ENCODE peak calls at places on chromosome 3, in ten cellular contexts. One of them, this sample, is unnamed.

GRCh38 chr3:194675680-194676079 is 3.7 kb upstream of the LSG1 start:
- DNase-seq in A549: no peak
- DNase-seq in upper lobe of right lung: no peak
- DNase-seq in astrocyte: no peak
- DNase-seq in left lung: no peak
- DNase-seq in fibroblast of mammary gland: peak
- DNase-seq in epithelial cell of esophagus: no peak
- DNase-seq in H1: no peak
- DNase-seq in pancreas: no peak
- DNase-seq in kidney: no peak
- DNase-seq in this sample: no peak

GRCh38 chr3:15646924-15647511 is 45.5 kb downstream of the BTD start:
- DNase-seq in astrocyte: peak
- DNase-seq in fibroblast of mammary gland: peak
- DNase-seq in upper lobe of right lung: no peak
- DNase-seq in A549: peak
- DNase-seq in kidney: peak
- DNase-seq in pancreas: peak
- DNase-seq in left lung: peak
- DNase-seq in epithelial cell of esophagus: peak
- DNase-seq in H1: no peak
- DNase-seq in this sample: peak

GRCh38 chr3:39124876-39125836 is 17.7 kb downstream of the TTC21A start:
- DNase-seq in kidney: peak
- DNase-seq in epithelial cell of esophagus: peak
- DNase-seq in upper lobe of right lung: no peak
- DNase-seq in H1: no peak
- DNase-seq in left lung: no peak
- DNase-seq in A549: peak
- DNase-seq in fibroblast of mammary gland: peak
- DNase-seq in pancreas: no peak
- DNase-seq in astrocyte: no peak
- DNase-seq in this sample: peak

GRCh38 chr3:82058809-82059208 is 297.4 kb upstream of the GBE1 start:
- DNase-seq in astrocyte: no peak
- DNase-seq in left lung: no peak
- DNase-seq in pancreas: no peak
- DNase-seq in kidney: no peak
- DNase-seq in epithelial cell of esophagus: no peak
- DNase-seq in H1: no peak
- DNase-seq in upper lobe of right lung: no peak
- DNase-seq in fibroblast of mammary gland: no peak
- DNase-seq in A549: no peak
- DNase-seq in this sample: no peak

GRCh38 chr3:55405436-55405835 is 81.7 kb downstream of the WNT5A start:
- DNase-seq in pancreas: no peak
- DNase-seq in left lung: no peak
- DNase-seq in astrocyte: no peak
- DNase-seq in upper lobe of right lung: no peak
- DNase-seq in H1: peak
- DNase-seq in A549: peak
- DNase-seq in fibroblast of mammary gland: peak
- DNase-seq in kidney: no peak
- DNase-seq in epithelial cell of esophagus: peak
- DNase-seq in this sample: peak

GRCh38 chr3:114900908-114901307 is 246.2 kb downstream of the ZBTB20 start:
- DNase-seq in astrocyte: no peak
- DNase-seq in pancreas: no peak
- DNase-seq in epithelial cell of esophagus: no peak
- DNase-seq in H1: no peak
- DNase-seq in left lung: no peak
- DNase-seq in A549: no peak
- DNase-seq in kidney: no peak
- DNase-seq in upper lobe of right lung: no peak
- DNase-seq in fibroblast of mammary gland: peak
- DNase-seq in this sample: no peak

GRCh38 chr3:52225452-52226228 is at the start of gene TLR9:
- DNase-seq in kidney: no peak
- DNase-seq in upper lobe of right lung: peak
- DNase-seq in pancreas: no peak
- DNase-seq in left lung: peak
- DNase-seq in astrocyte: no peak
- DNase-seq in A549: no peak
- DNase-seq in H1: peak
- DNase-seq in epithelial cell of esophagus: no peak
- DNase-seq in fibroblast of mammary gland: no peak
- DNase-seq in this sample: no peak

GRCh38 chr3:49132437-49133225 is at the start of gene LAMB2:
- DNase-seq in upper lobe of right lung: peak
- DNase-seq in epithelial cell of esophagus: peak
- DNase-seq in astrocyte: peak
- DNase-seq in fibroblast of mammary gland: peak
- DNase-seq in pancreas: peak
- DNase-seq in A549: peak
- DNase-seq in H1: peak
- DNase-seq in left lung: peak
- DNase-seq in kidney: peak
- DNase-seq in this sample: peak

GRCh38 chr3:97102641-97103040 is 288.2 kb downstream of the EPHA6 start:
- DNase-seq in epithelial cell of esophagus: no peak
- DNase-seq in kidney: no peak
- DNase-seq in upper lobe of right lung: no peak
- DNase-seq in fibroblast of mammary gland: no peak
- DNase-seq in A549: no peak
- DNase-seq in left lung: no peak
- DNase-seq in pancreas: no peak
- DNase-seq in astrocyte: peak
- DNase-seq in H1: no peak
- DNase-seq in this sample: no peak

GRCh38 chr3:139774570-139775302 is 97.0 kb upstream of the NMNAT3 start:
- DNase-seq in left lung: no peak
- DNase-seq in fibroblast of mammary gland: no peak
- DNase-seq in pancreas: peak
- DNase-seq in astrocyte: peak
- DNase-seq in H1: peak
- DNase-seq in epithelial cell of esophagus: peak
- DNase-seq in upper lobe of right lung: no peak
- DNase-seq in A549: no peak
- DNase-seq in kidney: no peak
- DNase-seq in this sample: peak

GRCh38 chr3:99407257-99407656 is 231.1 kb upstream of the COL8A1 start:
- DNase-seq in H1: no peak
- DNase-seq in pancreas: no peak
- DNase-seq in kidney: no peak
- DNase-seq in A549: no peak
- DNase-seq in upper lobe of right lung: no peak
- DNase-seq in astrocyte: peak
- DNase-seq in fibroblast of mammary gland: no peak
- DNase-seq in left lung: no peak
- DNase-seq in epithelial cell of esophagus: no peak
- DNase-seq in this sample: no peak

GRCh38 chr3:171396048-171396447 is 64.2 kb downstream of the TNIK start:
- DNase-seq in fibroblast of mammary gland: peak
- DNase-seq in kidney: no peak
- DNase-seq in pancreas: no peak
- DNase-seq in astrocyte: peak
- DNase-seq in A549: no peak
- DNase-seq in upper lobe of right lung: no peak
- DNase-seq in epithelial cell of esophagus: no peak
- DNase-seq in H1: no peak
- DNase-seq in left lung: no peak
- DNase-seq in this sample: no peak

GRCh38 chr3:33482126-33482525 is 41.9 kb upstream of the UBP1 start:
- DNase-seq in kidney: no peak
- DNase-seq in epithelial cell of esophagus: no peak
- DNase-seq in upper lobe of right lung: no peak
- DNase-seq in pancreas: no peak
- DNase-seq in astrocyte: peak
- DNase-seq in H1: no peak
- DNase-seq in fibroblast of mammary gland: peak
- DNase-seq in left lung: no peak
- DNase-seq in A549: no peak
- DNase-seq in this sample: peak

GRCh38 chr3:42387802-42388651 is 22.4 kb downstream of the LYZL4 start:
- DNase-seq in left lung: no peak
- DNase-seq in A549: no peak
- DNase-seq in astrocyte: no peak
- DNase-seq in upper lobe of right lung: no peak
- DNase-seq in H1: no peak
- DNase-seq in pancreas: no peak
- DNase-seq in kidney: no peak
- DNase-seq in epithelial cell of esophagus: peak
- DNase-seq in fibroblast of mammary gland: peak
- DNase-seq in this sample: no peak

GRCh38 chr3:13494463-13495350 is 14.6 kb downstream of the HDAC11 start:
- DNase-seq in epithelial cell of esophagus: peak
- DNase-seq in astrocyte: no peak
- DNase-seq in H1: no peak
- DNase-seq in fibroblast of mammary gland: no peak
- DNase-seq in kidney: peak
- DNase-seq in upper lobe of right lung: peak
- DNase-seq in pancreas: no peak
- DNase-seq in left lung: no peak
- DNase-seq in A549: peak
- DNase-seq in this sample: peak

GRCh38 chr3:101780661-101781060 is 1.6 kb downstream of the NXPE3 start:
- DNase-seq in H1: no peak
- DNase-seq in A549: peak
- DNase-seq in epithelial cell of esophagus: peak
- DNase-seq in upper lobe of right lung: no peak
- DNase-seq in astrocyte: peak
- DNase-seq in fibroblast of mammary gland: peak
- DNase-seq in left lung: no peak
- DNase-seq in pancreas: no peak
- DNase-seq in kidney: no peak
- DNase-seq in this sample: peak

GRCh38 chr3:167350245-167350862 is 29.7 kb downstream of the ZBBX start:
- DNase-seq in astrocyte: peak
- DNase-seq in A549: peak
- DNase-seq in epithelial cell of esophagus: peak
- DNase-seq in kidney: no peak
- DNase-seq in fibroblast of mammary gland: peak
- DNase-seq in upper lobe of right lung: no peak
- DNase-seq in pancreas: no peak
- DNase-seq in H1: no peak
- DNase-seq in left lung: no peak
- DNase-seq in this sample: peak

DNA sequence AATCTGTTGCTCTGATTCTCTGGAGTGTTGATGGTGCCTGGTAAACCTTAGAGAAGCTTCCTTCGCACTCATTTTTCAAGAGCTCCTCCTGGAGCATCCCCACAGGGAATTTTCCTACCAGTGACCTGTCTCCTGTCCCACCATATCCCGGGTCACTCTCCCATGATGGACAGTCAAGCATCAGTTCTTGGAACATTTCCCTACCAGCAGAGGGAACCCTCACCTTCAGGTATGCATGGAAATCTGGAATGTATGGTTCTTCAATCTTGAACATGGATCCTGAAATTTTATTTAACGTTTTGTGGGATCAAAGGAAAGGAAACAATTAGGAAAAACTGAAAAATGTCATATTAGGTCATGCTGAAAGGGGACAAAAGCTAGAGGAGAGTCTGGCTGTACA is 153.8 kb downstream of the SPATA16 start:
- DNase-seq in upper lobe of right lung: no peak
- DNase-seq in pancreas: no peak
- DNase-seq in kidney: no peak
- DNase-seq in fibroblast of mammary gland: no peak
- DNase-seq in astrocyte: no peak
- DNase-seq in H1: peak
- DNase-seq in epithelial cell of esophagus: peak
- DNase-seq in left lung: no peak
- DNase-seq in A549: peak
- DNase-seq in this sample: no peak
- TF ChIP-seq CTCF in upper lobe of right lung: no peak
- TF ChIP-seq CTCF in pancreas: no peak
- TF ChIP-seq CTCF in kidney: no peak
- TF ChIP-seq CTCF in fibroblast of mammary gland: peak
- TF ChIP-seq CTCF in astrocyte: peak
- TF ChIP-seq CTCF in H1: peak
- TF ChIP-seq CTCF in epithelial cell of esophagus: peak
- TF ChIP-seq CTCF in left lung: no peak
- TF ChIP-seq CTCF in A549: peak
- TF ChIP-seq CTCF in this sample: no peak

GRCh38 chr3:136498919-136499447 is 248.8 kb downstream of the PCCB start:
- DNase-seq in left lung: no peak
- DNase-seq in epithelial cell of esophagus: no peak
- DNase-seq in upper lobe of right lung: no peak
- DNase-seq in H1: no peak
- DNase-seq in astrocyte: no peak
- DNase-seq in A549: no peak
- DNase-seq in pancreas: no peak
- DNase-seq in fibroblast of mammary gland: no peak
- DNase-seq in kidney: no peak
- DNase-seq in this sample: no peak

GRCh38 chr3:136505676-136506075 is 246.5 kb downstream of the STAG1 start:
- DNase-seq in astrocyte: no peak
- DNase-seq in pancreas: no peak
- DNase-seq in upper lobe of right lung: no peak
- DNase-seq in kidney: no peak
- DNase-seq in fibroblast of mammary gland: no peak
- DNase-seq in H1: no peak
- DNase-seq in epithelial cell of esophagus: no peak
- DNase-seq in left lung: no peak
- DNase-seq in A549: no peak
- DNase-seq in this sample: no peak

GRCh38 chr3:136503056-136503455 is 249.1 kb downstream of the STAG1 start:
- DNase-seq in kidney: no peak
- DNase-seq in H1: no peak
- DNase-seq in upper lobe of right lung: no peak
- DNase-seq in A549: no peak
- DNase-seq in astrocyte: no peak
- DNase-seq in pancreas: no peak
- DNase-seq in epithelial cell of esophagus: no peak
- DNase-seq in left lung: no peak
- DNase-seq in fibroblast of mammary gland: no peak
- DNase-seq in this sample: no peak
- H3K4me3 ChIP-seq in kidney: no peak
- H3K4me3 ChIP-seq in H1: no peak
- H3K4me3 ChIP-seq in upper lobe of right lung: no peak
- H3K4me3 ChIP-seq in A549: no peak
- H3K4me3 ChIP-seq in astrocyte: no peak
- H3K4me3 ChIP-seq in pancreas: no peak
- H3K4me3 ChIP-seq in epithelial cell of esophagus: no peak
- H3K4me3 ChIP-seq in left lung: no peak
- H3K4me3 ChIP-seq in fibroblast of mammary gland: no peak
- H3K4me3 ChIP-seq in this sample: no peak

GRCh38 chr3:124862006-124862405 is 25.2 kb downstream of the ITGB5 start:
- DNase-seq in upper lobe of right lung: no peak
- DNase-seq in epithelial cell of esophagus: no peak
- DNase-seq in pancreas: no peak
- DNase-seq in A549: no peak
- DNase-seq in H1: no peak
- DNase-seq in astrocyte: no peak
- DNase-seq in fibroblast of mammary gland: no peak
- DNase-seq in kidney: no peak
- DNase-seq in left lung: no peak
- DNase-seq in this sample: no peak
- TF ChIP-seq CTCF in upper lobe of right lung: no peak
- TF ChIP-seq CTCF in epithelial cell of esophagus: no peak
- TF ChIP-seq CTCF in pancreas: no peak
- TF ChIP-seq CTCF in A549: no peak
- TF ChIP-seq CTCF in H1: no peak
- TF ChIP-seq CTCF in astrocyte: no peak
- TF ChIP-seq CTCF in fibroblast of mammary gland: no peak
- TF ChIP-seq CTCF in kidney: peak
- TF ChIP-seq CTCF in left lung: no peak
- TF ChIP-seq CTCF in this sample: no peak

GRCh38 chr3:128617270-128617556 is 33.4 kb downstream of the RPN1 start:
- DNase-seq in epithelial cell of esophagus: no peak
- DNase-seq in H1: no peak
- DNase-seq in upper lobe of right lung: no peak
- DNase-seq in fibroblast of mammary gland: no peak
- DNase-seq in pancreas: no peak
- DNase-seq in astrocyte: no peak
- DNase-seq in A549: no peak
- DNase-seq in kidney: no peak
- DNase-seq in left lung: no peak
- DNase-seq in this sample: no peak
- H3K4me3 ChIP-seq in epithelial cell of esophagus: peak
- H3K4me3 ChIP-seq in H1: peak
- H3K4me3 ChIP-seq in upper lobe of right lung: peak
- H3K4me3 ChIP-seq in fibroblast of mammary gland: peak
- H3K4me3 ChIP-seq in pancreas: peak
- H3K4me3 ChIP-seq in astrocyte: peak
- H3K4me3 ChIP-seq in A549: peak
- H3K4me3 ChIP-seq in kidney: peak
- H3K4me3 ChIP-seq in left lung: peak
- H3K4me3 ChIP-seq in this sample: peak

This sample was measured in fibroblast of the aortic adventitia.